ENCODE peak calls at places on chromosomes 1 and 21, in nine cellular contexts. V is B cell, N is epithelial cell of esophagus, A is WTC11, B is colonic mucosa, Q is adrenal gland, H is K562, R is astrocyte of the spinal cord, T is PC-3. W is an unnamed sample.

GRCh38 chr1:36136535-36136934 is 11.5 kb upstream of the COL8A2 start:
- DNase-seq in B (no peak), V (no peak), N (peak; percentile 86), H (no peak), T (peak; percentile 84), R (peak; percentile 86), Q (peak; percentile 83), A (no peak), W (no peak)

GRCh38 chr1:236338096-236338495 is 56.0 kb upstream of the EDARADD start:
- DNase-seq in N (peak; percentile 54), A (no peak), V (no peak), B (no peak), R (no peak), Q (no peak), T (peak; percentile 27), H (no peak), W (no peak)

GRCh38 chr21:35084869-35085268 is 35.8 kb upstream of the RUNX1 start:
- DNase-seq in T (peak; percentile 95), Q (no peak), V (no peak), A (no peak), N (peak; percentile 85), R (peak; percentile 92), H (no peak), B (no peak), W (no peak)

GRCh38 chr21:44681152-44681551 is 811 bp downstream of the KRTAP12-1 start:
- DNase-seq in N (no peak), A (no peak), H (no peak), R (no peak), V (no peak), B (no peak), T (no peak), Q (no peak), W (no peak)

GRCh38 chr1:92882817-92883216 is 51.0 kb downstream of the RPL5 start:
- DNase-seq in R (no peak), B (no peak), H (no peak), Q (no peak), T (peak; percentile 19), N (peak; percentile 43), A (no peak), V (peak; percentile 34), W (no peak)

GRCh38 chr1:223771814-223772770 is 59.8 kb downstream of the CAPN2 start:
- DNase-seq in H (peak; percentile 95), T (peak; percentile 93), B (peak; percentile 53), Q (peak; percentile 63), R (peak; percentile 91), N (peak; percentile 72), V (no peak), A (no peak), W (no peak)

GRCh38 chr21:27885296-27885711 is 918.4 kb upstream of the ADAMTS5 start:
- DNase-seq in N (no peak), V (no peak), B (no peak), A (no peak), T (no peak), R (no peak), H (no peak), Q (no peak), W (no peak)

GRCh38 chr1:180609643-180610555 is 21.9 kb upstream of the XPR1 start:
- DNase-seq in H (peak; percentile 86), V (no peak), N (peak; percentile 55), Q (no peak), A (no peak), R (no peak), T (no peak), B (no peak), W (no peak)

GRCh38 chr1:2932671-2933350 is 88.5 kb upstream of the ACTRT2 start:
- DNase-seq in T (no peak), Q (no peak), V (no peak), R (no peak), H (no peak), N (no peak), B (no peak), A (no peak), W (no peak)

GRCh38 chr1:78540056-78540455 is 49.3 kb downstream of the PTGFR start:
- DNase-seq in N (peak; percentile 13), A (no peak), H (no peak), Q (no peak), V (no peak), T (no peak), R (peak; percentile 23), B (no peak), W (no peak)

GRCh38 chr21:26140185-26140584 is 30.4 kb downstream of the APP start:
- DNase-seq in B (peak; percentile 36), V (no peak), Q (peak; percentile 53), R (peak; percentile 97), N (peak; percentile 73), T (peak; percentile 98), A (no peak), H (peak; percentile 5), W (no peak)

GRCh38 chr1:185499986-185500626 is 183.1 kb upstream of the IVNS1ABP start:
- DNase-seq in Q (no peak), B (no peak), A (no peak), N (peak; percentile 87), V (no peak), R (peak; percentile 96), T (peak; percentile 70), H (no peak), W (no peak)

GRCh38 chr1:164635784-164636729 is 77.1 kb downstream of the PBX1 start:
- DNase-seq in N (no peak), B (peak; percentile 77), V (no peak), Q (no peak), R (no peak), A (no peak), T (no peak), H (no peak), W (no peak)

GRCh38 chr1:145871994-145872411 is 13.1 kb upstream of the PIAS3 start:
- DNase-seq in Q (no peak), N (no peak), B (no peak), A (peak; percentile 57), R (peak; percentile 66), V (peak; percentile 64), H (no peak), T (no peak), W (peak; percentile 58)

GRCh38 chr1:45769261-45769932 is 18.9 kb upstream of the IPP start:
- DNase-seq in T (no peak), B (no peak), V (no peak), R (peak; percentile 90), H (peak; percentile 74), N (peak; percentile 47), A (no peak), Q (no peak), W (no peak)

DNA sequence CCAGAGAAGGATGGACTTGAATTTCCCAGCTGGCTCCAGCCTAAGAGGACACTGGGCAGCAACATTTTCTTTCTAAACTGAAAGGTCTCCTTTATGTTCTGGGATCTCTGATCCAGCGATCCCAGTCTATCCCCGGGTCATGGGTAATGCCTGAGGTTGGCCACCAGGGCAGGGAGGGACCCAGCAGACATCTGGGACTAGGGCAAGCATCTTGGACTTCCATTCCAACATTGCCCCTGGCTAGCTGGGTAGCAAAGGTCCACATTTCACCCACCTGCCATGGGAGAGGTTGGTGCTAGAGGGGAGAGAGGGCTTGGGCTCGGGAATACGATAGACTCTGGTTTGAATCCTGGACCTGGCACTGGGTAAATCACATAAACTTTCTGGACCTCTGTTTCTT is 84.6 kb downstream of the LRRN2 start:
- DNase-seq in N (no peak), B (no peak), T (no peak), Q (no peak), R (no peak), H (peak; percentile 42), A (peak; percentile 45), V (no peak), W (no peak)
- TF ChIP-seq CTCF in N (peak; percentile 14), B (no peak), T (peak; percentile 48), Q (no peak), R (no peak), H (peak; percentile 35), A (peak; percentile 30), V (no peak), W (no peak)

DNA sequence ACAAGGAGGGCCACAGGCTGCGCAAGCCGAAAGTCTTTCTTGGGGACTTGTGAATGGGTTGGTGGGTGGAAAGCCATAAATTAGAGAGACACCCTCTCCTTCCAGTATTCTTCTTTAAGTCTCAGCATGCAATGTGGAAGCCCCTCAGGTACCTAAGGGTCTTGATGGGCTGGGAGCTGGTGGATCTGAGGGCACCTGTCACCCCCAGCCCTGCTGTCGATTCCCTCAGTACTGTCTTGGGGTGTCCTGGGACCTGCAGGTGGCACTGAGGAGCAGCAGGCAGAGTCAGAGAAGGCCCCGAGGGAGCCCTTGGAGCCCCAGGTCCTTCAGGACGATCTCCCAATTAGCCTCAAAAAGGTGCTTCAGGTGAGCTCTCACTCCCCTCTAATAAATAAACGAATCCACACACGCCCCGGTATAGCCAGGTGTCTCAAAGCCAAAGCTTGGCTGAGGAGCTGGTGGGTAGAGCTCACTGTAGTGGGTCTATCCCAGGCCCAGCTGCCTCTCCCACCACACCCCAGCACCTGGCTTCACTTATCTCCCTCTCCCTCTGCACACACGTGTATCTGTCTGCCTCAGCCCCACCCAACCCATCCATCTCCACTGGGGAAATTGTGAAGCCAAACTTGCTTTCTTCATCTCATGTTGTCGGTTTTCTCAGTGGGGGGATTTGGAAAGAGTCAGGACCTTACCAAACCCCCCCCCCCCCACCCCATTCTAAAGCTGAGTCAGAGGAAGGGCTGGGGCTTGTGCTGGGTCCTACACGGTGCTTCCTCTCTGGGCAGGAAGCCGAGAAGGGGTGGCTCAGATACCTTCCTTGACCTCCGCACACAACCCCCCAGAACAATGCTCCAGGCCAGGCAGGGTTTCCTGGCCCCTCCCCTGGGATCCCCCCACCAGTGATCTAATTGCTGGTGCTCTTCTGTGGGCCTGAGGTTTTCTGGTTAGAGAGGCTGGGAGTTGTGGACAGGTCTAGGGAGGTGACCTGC is 1.6 kb downstream of the ADAM15 start:
- DNase-seq in H (peak; percentile 64), R (no peak), V (peak; percentile 68), N (peak; percentile 51), T (peak; percentile 51), B (peak; percentile 59), Q (no peak), A (no peak), W (peak; percentile 64)
- TF ChIP-seq CTCF in H (peak; percentile 36), R (peak; percentile 37), V (peak; percentile 22), N (peak; percentile 58), T (peak; percentile 78), B (no peak), Q (no peak), A (no peak), W (peak; percentile 42)

DNA sequence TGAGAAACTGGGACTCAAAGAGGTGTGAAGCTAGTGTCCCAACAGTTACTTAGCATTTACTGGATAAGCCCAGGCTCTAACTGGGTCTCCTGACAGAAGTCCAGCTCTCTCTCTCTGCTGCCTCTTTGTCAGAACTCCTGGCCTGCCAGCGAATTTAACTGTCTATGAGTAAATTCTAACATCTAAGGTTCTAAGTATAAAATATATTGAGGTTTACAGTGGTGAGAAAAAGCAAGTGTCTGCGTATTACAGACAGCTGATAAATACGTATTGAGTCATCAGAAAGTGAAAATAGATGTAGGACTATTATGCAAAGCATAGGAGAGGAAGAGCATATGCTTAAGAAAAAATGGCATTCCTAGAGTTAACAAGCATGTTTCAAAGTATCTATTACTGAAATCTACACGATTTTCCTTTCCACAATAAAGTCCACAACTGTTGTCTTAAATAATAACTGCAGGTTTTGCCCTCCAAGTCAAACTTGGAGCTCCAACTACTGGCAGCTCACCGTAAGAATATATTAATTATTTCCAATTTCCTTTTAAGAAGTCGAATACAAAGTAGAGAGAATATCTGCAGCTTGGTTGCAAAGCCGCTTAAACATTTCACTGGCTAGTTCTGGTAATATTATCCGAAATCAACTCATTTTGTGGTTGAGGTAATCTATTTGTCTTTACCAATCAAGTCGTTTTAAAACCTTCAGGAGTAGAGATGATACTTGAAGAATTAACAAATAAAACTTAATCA is 1.4 kb upstream of the RGS2 start:
- DNase-seq in H (no peak), V (no peak), R (peak; percentile 55), A (no peak), Q (peak; percentile 29), T (peak; percentile 40), B (no peak), N (peak; percentile 55), W (peak; percentile 41)
- TF ChIP-seq CTCF in H (peak; percentile 22), V (no peak), R (no peak), A (no peak), Q (peak; percentile 48), T (peak; percentile 45), B (no peak), N (peak; percentile 19), W (no peak)

GRCh38 chr1:177780096-177780700 is 189.7 kb downstream of the SEC16B start:
- DNase-seq in H (no peak), V (no peak), R (peak; percentile 66), B (no peak), Q (peak; percentile 25), A (no peak), T (peak; percentile 73), N (peak; percentile 77), W (peak; percentile 14)
- TF ChIP-seq CTCF in H (no peak), V (no peak), R (peak; percentile 57), B (peak; percentile 35), Q (peak; percentile 64), A (no peak), T (peak; percentile 70), N (peak; percentile 70), W (peak; percentile 25)

W was measured in GM20000.